ENCODE peak calls at places on chromosome 11, in ten cellular contexts. C is brain microvascular endothelial cell; K is neural crest cell; U is NCI-H1417; L is retinal pigment epithelial cell; Z is stomach; M is activated CD4-positive, alpha-beta T cell treated with anti-CD3 and anti-CD28 coated beads for 24 hours; F is omental fat pad; O is frontal cortex; V is HuH-7. X is an unnamed sample.

GRCh38 chr11:34501500-34501899 is 12.1 kb downstream of the ELF5 start:
- DNase-seq in C (peak; percentile 64), K (no peak), U (no peak), L (peak; percentile 83), Z (no peak), M (no peak), F (no peak), O (no peak), V (peak; percentile 44), X (no peak)

GRCh38 chr11:27722945-27723344 is 22.7 kb upstream of the BDNF start:
- DNase-seq in C (peak; percentile 14), K (no peak), U (no peak), L (no peak), Z (no peak), M (no peak), F (no peak), O (no peak), V (no peak), X (no peak)

GRCh38 chr11:72646472-72646871 is 27.8 kb downstream of the PDE2A start:
- DNase-seq in C (no peak), K (no peak), U (no peak), L (no peak), Z (no peak), M (no peak), F (no peak), O (no peak), V (no peak), X (no peak)

GRCh38 chr11:7965386-7965785 is at the start of gene NLRP10:
- DNase-seq in C (peak; percentile 39), K (no peak), U (no peak), L (no peak), Z (no peak), M (no peak), F (no peak), O (no peak), V (no peak), X (no peak)

GRCh38 chr11:29310016-29310415 is 706.8 kb downstream of the KCNA4 start:
- DNase-seq in C (no peak), K (no peak), U (no peak), L (peak; percentile 62), Z (no peak), M (no peak), F (no peak), O (no peak), V (no peak), X (no peak)

GRCh38 chr11:73072935-73073481 is 69.1 kb downstream of the FCHSD2 start:
- DNase-seq in C (no peak), K (no peak), U (peak; percentile 11), L (no peak), Z (no peak), M (no peak), F (no peak), O (no peak), V (peak; percentile 7), X (no peak)

GRCh38 chr11:102666331-102666957 is 39.1 kb downstream of the MMP27 start:
- DNase-seq in C (peak; percentile 44), K (peak; percentile 3), U (peak; percentile 43), L (peak; percentile 9), Z (no peak), M (no peak), F (no peak), O (peak; percentile 5), V (peak; percentile 45), X (peak; percentile 40)

GRCh38 chr11:16817321-16817720 is 78.9 kb downstream of the C11orf58 start:
- DNase-seq in C (no peak), K (no peak), U (no peak), L (no peak), Z (no peak), M (no peak), F (no peak), O (no peak), V (no peak), X (no peak)

GRCh38 chr11:46278387-46279173 is 1.1 kb downstream of the CREB3L1 start:
- DNase-seq in C (peak; percentile 55), K (peak; percentile 56), U (no peak), L (no peak), Z (peak; percentile 80), M (peak; percentile 37), F (no peak), O (no peak), V (peak; percentile 84), X (peak; percentile 81)

GRCh38 chr11:104830080-104830479 is 68.2 kb downstream of the CASP12 start:
- DNase-seq in C (peak; percentile 35), K (no peak), U (no peak), L (peak; percentile 94), Z (no peak), M (no peak), F (no peak), O (no peak), V (no peak), X (no peak)

GRCh38 chr11:64390558-64390957 is 31.6 kb downstream of the RPS6KA4 start:
- DNase-seq in C (no peak), K (no peak), U (no peak), L (no peak), Z (no peak), M (no peak), F (no peak), O (no peak), V (no peak), X (no peak)

GRCh38 chr11:108278546-108278945 is 55.7 kb downstream of the ATM start:
- DNase-seq in C (no peak), K (no peak), U (peak; percentile 1), L (no peak), Z (no peak), M (no peak), F (no peak), O (no peak), V (no peak), X (no peak)

GRCh38 chr11:59842316-59842715 is 3.0 kb downstream of the CBLIF start:
- DNase-seq in C (no peak), K (no peak), U (no peak), L (no peak), Z (no peak), M (no peak), F (no peak), O (no peak), V (no peak), X (no peak)

GRCh38 chr11:18650859-18651557 is 16.9 kb upstream of the SPTY2D1 start:
- DNase-seq in C (peak; percentile 36), K (peak; percentile 25), U (no peak), L (no peak), Z (peak; percentile 57), M (no peak), F (no peak), O (no peak), V (peak; percentile 29), X (peak; percentile 33)

GRCh38 chr11:116862951-116863350 is 25.5 kb upstream of the APOA1 start:
- DNase-seq in C (no peak), K (no peak), U (no peak), L (no peak), Z (no peak), M (no peak), F (no peak), O (no peak), V (no peak), X (no peak)

GRCh38 chr11:35135222-35135621 is 3.7 kb upstream of the CD44 start:
- DNase-seq in C (no peak), K (no peak), U (no peak), L (peak; percentile 19), Z (no peak), M (no peak), F (no peak), O (no peak), V (no peak), X (no peak)

GRCh38 chr11:34252015-34252414 is 105.8 kb downstream of the ABTB2 start:
- DNase-seq in C (no peak), K (no peak), U (no peak), L (no peak), Z (no peak), M (no peak), F (no peak), O (no peak), V (no peak), X (no peak)

GRCh38 chr11:111939836-111940604 is 2.9 kb downstream of the DIXDC1 start:
- DNase-seq in C (peak; percentile 69), K (no peak), U (no peak), L (peak; percentile 72), Z (no peak), M (no peak), F (no peak), O (no peak), V (no peak), X (peak; percentile 39)

GRCh38 chr11:15145151-15145550 is 30.4 kb downstream of the INSC start:
- DNase-seq in C (no peak), K (no peak), U (no peak), L (no peak), Z (no peak), M (no peak), F (no peak), O (no peak), V (no peak), X (no peak)